ENCODE peak calls at places on chromosomes 13 and 19, in ten cellular contexts. N is mammary epithelial cell; H is CD8-positive, alpha-beta T cell; S is fibroblast of lung; L is mucosa of descending colon; O is A549; Y is A673; R is foreskin fibroblast; U is heart right ventricle; Q is right atrium auricular region. A is an unnamed sample.

GRCh38 chr19:1853295-1854031 is 5.2 kb upstream of the REXO1 start:
- DNase-seq in Q (peak), Y (peak), H (peak), S (peak), L (peak), O (peak), N (peak), R (peak), U (peak), A (peak)

GRCh38 chr19:7515471-7516226 is at the start of gene ZNF358:
- DNase-seq in Q (peak), Y (peak), H (no peak), L (peak), O (peak), S (peak), U (peak), R (peak), N (no peak), A (peak)

GRCh38 chr19:50639121-50640112 is at the start of gene SYT3:
- DNase-seq in O (peak), N (no peak), Y (peak), L (no peak), U (peak), Q (no peak), S (peak), R (peak), H (peak), A (peak)

GRCh38 chr19:51181913-51182419 is 39.9 kb downstream of the SIGLEC7 start:
- DNase-seq in L (no peak), U (no peak), H (no peak), S (no peak), N (no peak), R (no peak), Q (no peak), O (no peak), Y (peak), A (no peak)

GRCh38 chr13:98990701-98991100 is 12.8 kb upstream of the DOCK9 start:
- DNase-seq in S (peak), N (no peak), Y (no peak), O (no peak), U (no peak), H (no peak), R (no peak), L (no peak), Q (no peak), A (no peak)

GRCh38 chr19:30068528-30069395 is 126.7 kb downstream of the URI1 start:
- DNase-seq in H (no peak), N (no peak), S (no peak), Y (no peak), R (no peak), L (no peak), O (no peak), Q (no peak), U (no peak), A (no peak)

GRCh38 chr19:16244091-16244490 is 46.4 kb downstream of the AP1M1 start:
- DNase-seq in N (no peak), Y (no peak), H (no peak), O (no peak), L (no peak), Q (no peak), U (no peak), S (peak), R (peak), A (no peak)

GRCh38 chr13:33169273-33169980 is 116.1 kb downstream of the STARD13 start:
- DNase-seq in U (no peak), L (no peak), H (no peak), S (peak), Q (no peak), Y (no peak), O (no peak), N (peak), R (peak), A (no peak)

GRCh38 chr19:45275370-45275971 is 24.4 kb downstream of the MARK4 start:
- DNase-seq in S (no peak), N (no peak), Y (peak), U (no peak), R (no peak), L (no peak), H (no peak), O (no peak), Q (no peak), A (no peak)

GRCh38 chr13:95650691-95651090 is 6.2 kb upstream of the DZIP1 start:
- DNase-seq in H (no peak), U (no peak), O (no peak), R (no peak), S (no peak), L (no peak), Y (no peak), Q (no peak), N (no peak), A (no peak)

GRCh38 chr13:29756506-29756905 is 93.9 kb downstream of the UBL3 start:
- DNase-seq in N (no peak), O (no peak), Y (no peak), Q (no peak), S (peak), H (no peak), L (no peak), R (peak), U (no peak), A (no peak)

GRCh38 chr19:45395524-45396388 is 9.1 kb downstream of the PPP1R13L start:
- DNase-seq in H (no peak), Q (no peak), Y (no peak), R (no peak), S (no peak), O (no peak), N (no peak), U (no peak), L (no peak), A (peak)

GRCh38 chr13:73440296-73440895 is 381.6 kb downstream of the KLF5 start:
- DNase-seq in U (no peak), O (peak), H (no peak), R (peak), L (no peak), N (peak), S (no peak), Q (no peak), Y (peak), A (no peak)

GRCh38 chr13:87128006-87128405 is 543.2 kb upstream of the SLITRK5 start:
- DNase-seq in L (no peak), R (no peak), O (no peak), H (no peak), Y (peak), N (no peak), Q (no peak), U (no peak), S (peak), A (no peak)

GRCh38 chr13:25171517-25172302 is at the start of gene AMER2:
- DNase-seq in Q (no peak), U (peak), S (peak), L (no peak), O (no peak), N (no peak), R (peak), H (no peak), Y (peak), A (peak)

GRCh38 chr13:49098198-49098597 is 121.9 kb upstream of the MLNR start:
- DNase-seq in Y (peak), U (no peak), Q (no peak), R (peak), S (peak), L (no peak), H (no peak), N (peak), O (peak), A (no peak)
- TF ChIP-seq CTCF in Y (no peak), U (no peak), Q (no peak), R (no peak), S (no peak), L (no peak), H (no peak), N (no peak), O (no peak), A (no peak)

DNA sequence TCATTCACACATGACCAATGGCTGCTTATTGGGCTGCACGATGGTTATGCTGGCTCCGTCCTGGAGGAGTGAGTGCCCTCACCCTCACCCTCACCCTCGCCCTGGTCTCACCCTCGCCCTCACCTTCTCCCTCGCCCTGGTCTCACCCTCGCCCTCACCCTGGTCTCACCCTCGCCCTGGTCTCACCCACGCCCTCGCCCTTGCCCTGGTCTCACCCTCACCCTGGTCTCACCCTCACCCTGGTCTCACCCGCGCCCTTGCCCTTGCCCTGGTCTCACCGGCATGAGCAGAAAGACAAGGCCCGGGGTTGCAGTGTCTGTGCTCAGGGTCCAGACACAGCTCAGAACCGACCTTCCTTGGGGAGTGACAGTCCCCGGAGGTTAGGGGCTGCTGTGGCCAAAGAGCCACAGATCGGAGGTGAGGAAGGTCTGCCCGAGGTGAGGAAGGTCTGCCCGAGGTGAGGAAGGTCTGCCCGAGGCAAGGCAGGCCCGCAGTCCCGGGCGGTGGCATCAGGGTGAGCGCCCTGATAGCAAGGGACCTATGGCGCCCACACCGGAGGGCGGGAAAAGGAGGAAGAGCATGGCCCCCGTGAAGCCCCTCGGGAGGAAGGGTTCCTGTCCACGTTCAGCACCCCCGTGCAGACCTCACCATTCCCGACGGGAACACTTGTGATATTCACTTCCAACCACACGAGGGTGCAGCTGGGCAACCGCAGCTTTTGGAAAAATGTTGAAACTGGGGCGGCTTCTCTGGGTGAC is 65.6 kb downstream of the MCF2L start:
- DNase-seq in N (peak), Y (peak), O (peak), H (no peak), L (no peak), Q (peak), U (peak), R (peak), S (peak), A (no peak)
- TF ChIP-seq CTCF in N (peak), Y (peak), O (peak), H (no peak), L (peak), Q (peak), U (peak), R (peak), S (peak), A (no peak)

GRCh38 chr13:49652691-49653305 is 24.5 kb downstream of the ARL11 start:
- DNase-seq in H (no peak), R (peak), O (peak), Q (no peak), S (no peak), N (no peak), U (no peak), Y (peak), L (no peak), A (peak)
- TF ChIP-seq CTCF in H (no peak), R (peak), O (peak), Q (peak), S (peak), N (peak), U (peak), Y (peak), L (peak), A (peak)

GRCh38 chr13:103134271-103134670 is 68.1 kb upstream of the SLC10A2 start:
- DNase-seq in S (no peak), H (no peak), Y (no peak), R (no peak), L (no peak), N (no peak), Q (no peak), U (no peak), O (no peak), A (no peak)

GRCh38 chr13:103142091-103142594 is 75.9 kb upstream of the SLC10A2 start:
- DNase-seq in H (no peak), U (no peak), Y (no peak), O (no peak), S (no peak), R (no peak), Q (no peak), L (no peak), N (no peak), A (no peak)

GRCh38 chr13:103145476-103145875 is 79.3 kb upstream of the SLC10A2 start:
- DNase-seq in S (no peak), R (no peak), L (no peak), Q (no peak), O (no peak), Y (no peak), H (no peak), N (peak), U (no peak), A (no peak)

DNA sequence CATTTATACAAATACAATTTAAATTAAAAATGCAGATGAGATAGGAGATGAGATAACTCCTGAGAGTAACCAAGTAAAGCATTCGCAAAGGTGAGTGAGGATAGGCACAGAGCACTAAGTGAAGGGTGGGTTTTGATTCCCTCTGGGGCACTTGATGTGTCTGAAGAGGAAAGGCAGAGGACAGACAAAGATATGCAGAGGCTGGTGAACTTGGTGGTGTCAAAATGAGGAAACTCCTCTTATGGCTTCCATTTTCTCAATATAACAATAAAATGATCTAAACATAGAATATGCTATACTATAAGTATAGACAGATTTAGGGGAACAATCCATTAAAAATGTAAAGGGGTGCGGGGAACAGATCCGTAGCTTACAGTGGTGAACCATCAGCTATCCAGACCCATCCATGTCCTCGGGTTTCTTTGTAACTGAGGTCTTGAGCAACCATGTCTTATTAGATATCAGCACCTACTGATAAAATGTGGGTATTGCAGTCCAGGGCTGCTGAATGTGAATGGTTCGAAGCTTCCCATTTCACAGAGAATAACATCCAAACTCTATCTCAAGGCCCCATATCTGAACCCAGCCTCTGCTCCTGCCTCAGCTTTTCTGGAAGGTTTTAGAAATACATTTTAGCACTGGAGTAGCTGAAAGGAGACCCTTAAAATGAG is 73.9 kb upstream of the SLC10A2 start:
- DNase-seq in L (no peak), Y (peak), Q (no peak), U (no peak), O (peak), N (peak), H (no peak), R (no peak), S (no peak), A (peak)
- TF ChIP-seq CTCF in L (no peak), Y (peak), Q (peak), U (peak), O (no peak), N (peak), H (no peak), R (peak), S (peak), A (peak)

DNA sequence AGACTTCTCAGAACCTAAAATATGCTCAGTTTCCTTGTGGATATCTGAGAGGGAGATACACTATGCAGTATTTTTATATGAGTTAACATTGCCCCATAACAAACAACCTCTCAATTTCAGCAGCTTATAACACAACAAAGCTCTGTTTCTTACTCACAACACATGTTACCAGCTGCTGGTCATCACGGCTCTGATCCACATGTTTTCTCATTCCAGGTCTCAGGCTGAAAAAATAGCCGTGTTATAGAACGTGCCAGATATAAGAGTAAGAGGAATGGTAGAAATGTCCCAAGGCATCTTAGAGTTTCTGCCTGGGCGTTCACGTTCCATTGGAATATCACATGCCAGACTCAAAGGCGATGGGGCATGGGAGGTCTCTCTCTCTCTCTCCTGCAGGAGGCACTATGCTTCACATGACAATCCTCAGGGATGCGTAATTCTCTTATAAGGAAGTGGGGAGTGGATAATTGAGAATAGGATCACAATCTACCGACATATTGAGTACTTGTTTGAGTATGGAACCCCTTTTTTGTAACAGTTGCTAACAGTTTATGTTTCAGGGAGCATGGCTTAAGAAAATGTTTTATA is 246.6 kb downstream of the NHLRC3 start:
- DNase-seq in O (no peak), N (no peak), Q (no peak), U (no peak), H (no peak), Y (no peak), L (no peak), S (no peak), R (peak), A (no peak)
- TF ChIP-seq CTCF in O (no peak), N (no peak), Q (no peak), U (peak), H (no peak), Y (peak), L (no peak), S (peak), R (peak), A (no peak)

GRCh38 chr19:14467816-14468215 is 7.3 kb downstream of the PTGER1 start:
- DNase-seq in U (no peak), Q (no peak), O (no peak), L (no peak), S (no peak), H (no peak), N (peak), R (no peak), Y (no peak), A (peak)
- TF ChIP-seq CTCF in U (no peak), Q (no peak), O (peak), L (no peak), S (no peak), H (no peak), N (peak), R (no peak), Y (no peak), A (peak)

GRCh38 chr19:11204076-11204602 is 6.8 kb upstream of the KANK2 start:
- DNase-seq in H (no peak), O (no peak), N (no peak), S (no peak), Y (no peak), L (no peak), R (no peak), Q (no peak), U (no peak), A (no peak)
- TF ChIP-seq CTCF in H (no peak), O (no peak), N (no peak), S (no peak), Y (no peak), L (no peak), R (no peak), Q (peak), U (no peak), A (no peak)